ENCODE peak calls at places on chromosomes 11 and 22, in six cellular contexts. One of them, this sample, is unnamed.

GRCh38 chr11:122668562-122669090 is 13.1 kb downstream of the UBASH3B start:
- DNase-seq in foreskin fibroblast: peak; percentile 83
- DNase-seq in NCI-H460: no peak
- DNase-seq in RWPE1: peak; percentile 26
- DNase-seq in ELR: peak; percentile 89
- DNase-seq in amygdala: no peak
- DNase-seq in this sample: no peak

GRCh38 chr11:72812604-72812967 is 1.6 kb upstream of the ATG16L2 start:
- DNase-seq in foreskin fibroblast: no peak
- DNase-seq in ELR: no peak
- DNase-seq in RWPE1: peak; percentile 22
- DNase-seq in amygdala: no peak
- DNase-seq in NCI-H460: no peak
- DNase-seq in this sample: no peak

GRCh38 chr11:61871158-61871597 is 20.2 kb downstream of the FADS3 start:
- DNase-seq in ELR: peak; percentile 83
- DNase-seq in RWPE1: peak; percentile 87
- DNase-seq in amygdala: peak; percentile 53
- DNase-seq in NCI-H460: peak; percentile 63
- DNase-seq in foreskin fibroblast: peak; percentile 81
- DNase-seq in this sample: peak; percentile 74

GRCh38 chr22:46229701-46230100 is 20.4 kb downstream of the CDPF1 start:
- DNase-seq in foreskin fibroblast: peak; percentile 45
- DNase-seq in RWPE1: no peak
- DNase-seq in amygdala: no peak
- DNase-seq in ELR: no peak
- DNase-seq in NCI-H460: no peak
- DNase-seq in this sample: no peak

GRCh38 chr11:108887436-108888238 is 222.8 kb downstream of the DDX10 start:
- DNase-seq in NCI-H460: no peak
- DNase-seq in foreskin fibroblast: peak; percentile 62
- DNase-seq in RWPE1: no peak
- DNase-seq in amygdala: no peak
- DNase-seq in ELR: no peak
- DNase-seq in this sample: no peak

GRCh38 chr11:82225930-82226329 is 507.7 kb downstream of the FAM181B start:
- DNase-seq in ELR: no peak
- DNase-seq in amygdala: no peak
- DNase-seq in RWPE1: no peak
- DNase-seq in foreskin fibroblast: no peak
- DNase-seq in NCI-H460: no peak
- DNase-seq in this sample: no peak

GRCh38 chr11:93099811-93100210 is 98.0 kb downstream of the SLC36A4 start:
- DNase-seq in amygdala: no peak
- DNase-seq in foreskin fibroblast: no peak
- DNase-seq in NCI-H460: no peak
- DNase-seq in RWPE1: no peak
- DNase-seq in ELR: peak; percentile 6
- DNase-seq in this sample: no peak

GRCh38 chr22:48359613-48359965 is 1468.1 kb downstream of the BRD1 start:
- DNase-seq in ELR: no peak
- DNase-seq in foreskin fibroblast: no peak
- DNase-seq in amygdala: no peak
- DNase-seq in NCI-H460: no peak
- DNase-seq in RWPE1: no peak
- DNase-seq in this sample: no peak

GRCh38 chr11:2741377-2742131 is 41.8 kb upstream of the KCNQ1OT1 start:
- DNase-seq in ELR: peak; percentile 71
- DNase-seq in foreskin fibroblast: peak; percentile 74
- DNase-seq in amygdala: no peak
- DNase-seq in RWPE1: peak; percentile 57
- DNase-seq in NCI-H460: no peak
- DNase-seq in this sample: no peak

GRCh38 chr22:48711031-48711431 is 1116.6 kb downstream of the BRD1 start:
- DNase-seq in NCI-H460: no peak
- DNase-seq in ELR: no peak
- DNase-seq in amygdala: no peak
- DNase-seq in RWPE1: no peak
- DNase-seq in foreskin fibroblast: no peak
- DNase-seq in this sample: no peak

GRCh38 chr11:126265801-126266200 is 2.9 kb downstream of the SRPRA start:
- DNase-seq in foreskin fibroblast: no peak
- DNase-seq in ELR: peak; percentile 19
- DNase-seq in NCI-H460: no peak
- DNase-seq in RWPE1: no peak
- DNase-seq in amygdala: no peak
- DNase-seq in this sample: no peak

GRCh38 chr22:29475550-29475949 is 4.5 kb upstream of the NEFH start:
- DNase-seq in foreskin fibroblast: no peak
- DNase-seq in NCI-H460: no peak
- DNase-seq in ELR: no peak
- DNase-seq in RWPE1: no peak
- DNase-seq in amygdala: no peak
- DNase-seq in this sample: no peak

GRCh38 chr11:117861151-117862018 is 15.1 kb downstream of the FXYD6 start:
- DNase-seq in ELR: no peak
- DNase-seq in NCI-H460: no peak
- DNase-seq in foreskin fibroblast: no peak
- DNase-seq in RWPE1: peak; percentile 14
- DNase-seq in amygdala: no peak
- DNase-seq in this sample: peak; percentile 91

GRCh38 chr11:46554205-46555162 is 39.3 kb downstream of the AMBRA1 start:
- DNase-seq in RWPE1: peak; percentile 74
- DNase-seq in amygdala: no peak
- DNase-seq in foreskin fibroblast: peak; percentile 84
- DNase-seq in NCI-H460: peak; percentile 44
- DNase-seq in ELR: peak; percentile 92
- DNase-seq in this sample: no peak

GRCh38 chr11:110091995-110092576 is 1.1 kb upstream of the ZC3H12C start:
- DNase-seq in RWPE1: no peak
- DNase-seq in ELR: peak; percentile 33
- DNase-seq in NCI-H460: no peak
- DNase-seq in amygdala: no peak
- DNase-seq in foreskin fibroblast: no peak
- DNase-seq in this sample: peak; percentile 54

GRCh38 chr11:17742019-17742418 is 7.4 kb downstream of the KCNC1 start:
- DNase-seq in RWPE1: no peak
- DNase-seq in foreskin fibroblast: no peak
- DNase-seq in ELR: no peak
- DNase-seq in amygdala: no peak
- DNase-seq in NCI-H460: no peak
- DNase-seq in this sample: no peak

This sample was measured in NCI-H1105.